ENCODE peak calls at places on chromosome 7, in seven cellular contexts. One of them, this sample, is unnamed.

GRCh38 chr7:111090834-111091233 is at the start of gene LRRN3:
- DNase-seq in Peyer's patch: peak; percentile 53
- DNase-seq in ovary: peak; percentile 11
- DNase-seq in CD8-positive, alpha-beta memory T cell: no peak
- DNase-seq in tibial artery: peak; percentile 22
- DNase-seq in CD8-positive, alpha-beta T cell: no peak
- DNase-seq in H9: peak; percentile 24
- DNase-seq in this sample: no peak

GRCh38 chr7:132789281-132789680 is 213.0 kb upstream of the PLXNA4 start:
- DNase-seq in CD8-positive, alpha-beta T cell: no peak
- DNase-seq in CD8-positive, alpha-beta memory T cell: no peak
- DNase-seq in Peyer's patch: no peak
- DNase-seq in H9: no peak
- DNase-seq in tibial artery: no peak
- DNase-seq in ovary: no peak
- DNase-seq in this sample: no peak

GRCh38 chr7:116595063-116595462 is 70.2 kb downstream of the CAV1 start:
- DNase-seq in CD8-positive, alpha-beta memory T cell: no peak
- DNase-seq in tibial artery: no peak
- DNase-seq in CD8-positive, alpha-beta T cell: no peak
- DNase-seq in H9: no peak
- DNase-seq in ovary: no peak
- DNase-seq in Peyer's patch: no peak
- DNase-seq in this sample: no peak

GRCh38 chr7:84914598-84914997 is 272.3 kb downstream of the SEMA3D start:
- DNase-seq in H9: no peak
- DNase-seq in CD8-positive, alpha-beta T cell: no peak
- DNase-seq in ovary: no peak
- DNase-seq in Peyer's patch: no peak
- DNase-seq in CD8-positive, alpha-beta memory T cell: no peak
- DNase-seq in tibial artery: no peak
- DNase-seq in this sample: no peak

GRCh38 chr7:140640060-140640611 is 477 bp downstream of the DENND2A start:
- DNase-seq in Peyer's patch: no peak
- DNase-seq in CD8-positive, alpha-beta T cell: no peak
- DNase-seq in ovary: peak; percentile 73
- DNase-seq in tibial artery: peak; percentile 25
- DNase-seq in H9: peak; percentile 51
- DNase-seq in CD8-positive, alpha-beta memory T cell: no peak
- DNase-seq in this sample: no peak

GRCh38 chr7:130232209-130232608 is 24.5 kb downstream of the SSMEM1 start:
- DNase-seq in tibial artery: no peak
- DNase-seq in H9: no peak
- DNase-seq in ovary: no peak
- DNase-seq in Peyer's patch: no peak
- DNase-seq in CD8-positive, alpha-beta memory T cell: no peak
- DNase-seq in CD8-positive, alpha-beta T cell: no peak
- DNase-seq in this sample: no peak

GRCh38 chr7:50679218-50680007 is 103.3 kb downstream of the GRB10 start:
- DNase-seq in CD8-positive, alpha-beta T cell: no peak
- DNase-seq in tibial artery: no peak
- DNase-seq in Peyer's patch: no peak
- DNase-seq in CD8-positive, alpha-beta memory T cell: peak; percentile 54
- DNase-seq in H9: no peak
- DNase-seq in ovary: no peak
- DNase-seq in this sample: no peak

GRCh38 chr7:90952649-90952991 is 311.6 kb upstream of the FZD1 start:
- DNase-seq in H9: no peak
- DNase-seq in CD8-positive, alpha-beta T cell: no peak
- DNase-seq in tibial artery: no peak
- DNase-seq in ovary: no peak
- DNase-seq in Peyer's patch: no peak
- DNase-seq in CD8-positive, alpha-beta memory T cell: no peak
- DNase-seq in this sample: no peak

GRCh38 chr7:44755698-44756627 is 7.3 kb downstream of the ZMIZ2 start:
- DNase-seq in CD8-positive, alpha-beta memory T cell: no peak
- DNase-seq in tibial artery: no peak
- DNase-seq in ovary: no peak
- DNase-seq in Peyer's patch: no peak
- DNase-seq in CD8-positive, alpha-beta T cell: no peak
- DNase-seq in H9: no peak
- DNase-seq in this sample: no peak

GRCh38 chr7:36312064-36312914 is 77.4 kb upstream of the ANLN start:
- DNase-seq in CD8-positive, alpha-beta T cell: peak; percentile 8
- DNase-seq in H9: peak; percentile 79
- DNase-seq in tibial artery: no peak
- DNase-seq in ovary: no peak
- DNase-seq in Peyer's patch: peak; percentile 80
- DNase-seq in CD8-positive, alpha-beta memory T cell: peak; percentile 13
- DNase-seq in this sample: no peak

GRCh38 chr7:2484868-2485267 is 8.7 kb upstream of the GRIFIN start:
- DNase-seq in Peyer's patch: no peak
- DNase-seq in CD8-positive, alpha-beta T cell: no peak
- DNase-seq in tibial artery: no peak
- DNase-seq in H9: no peak
- DNase-seq in ovary: no peak
- DNase-seq in CD8-positive, alpha-beta memory T cell: no peak
- DNase-seq in this sample: no peak

GRCh38 chr7:23852135-23852534 is 142.1 kb downstream of the STK31 start:
- DNase-seq in CD8-positive, alpha-beta T cell: no peak
- DNase-seq in ovary: no peak
- DNase-seq in H9: no peak
- DNase-seq in tibial artery: no peak
- DNase-seq in CD8-positive, alpha-beta memory T cell: no peak
- DNase-seq in Peyer's patch: no peak
- DNase-seq in this sample: no peak

GRCh38 chr7:128934361-128935352 is 3.1 kb upstream of the IRF5 start:
- DNase-seq in Peyer's patch: peak; percentile 63
- DNase-seq in ovary: no peak
- DNase-seq in H9: no peak
- DNase-seq in CD8-positive, alpha-beta memory T cell: no peak
- DNase-seq in tibial artery: no peak
- DNase-seq in CD8-positive, alpha-beta T cell: no peak
- DNase-seq in this sample: no peak

GRCh38 chr7:80154656-80155325 is 20.2 kb downstream of the GNAI1 start:
- DNase-seq in Peyer's patch: no peak
- DNase-seq in CD8-positive, alpha-beta T cell: no peak
- DNase-seq in H9: no peak
- DNase-seq in CD8-positive, alpha-beta memory T cell: no peak
- DNase-seq in ovary: no peak
- DNase-seq in tibial artery: no peak
- DNase-seq in this sample: no peak

GRCh38 chr7:156334636-156335035 is 305.9 kb upstream of the RNF32 start:
- DNase-seq in tibial artery: no peak
- DNase-seq in Peyer's patch: no peak
- DNase-seq in CD8-positive, alpha-beta T cell: no peak
- DNase-seq in CD8-positive, alpha-beta memory T cell: no peak
- DNase-seq in ovary: no peak
- DNase-seq in H9: no peak
- DNase-seq in this sample: no peak

GRCh38 chr7:129831424-129832058 is 121.2 kb downstream of the UBE2H start:
- DNase-seq in ovary: no peak
- DNase-seq in CD8-positive, alpha-beta memory T cell: no peak
- DNase-seq in Peyer's patch: no peak
- DNase-seq in CD8-positive, alpha-beta T cell: no peak
- DNase-seq in H9: no peak
- DNase-seq in tibial artery: no peak
- DNase-seq in this sample: no peak

GRCh38 chr7:18978108-18978495 is 139.3 kb downstream of the TWIST1 start:
- DNase-seq in CD8-positive, alpha-beta memory T cell: no peak
- DNase-seq in CD8-positive, alpha-beta T cell: no peak
- DNase-seq in Peyer's patch: no peak
- DNase-seq in ovary: no peak
- DNase-seq in H9: no peak
- DNase-seq in tibial artery: no peak
- DNase-seq in this sample: no peak

GRCh38 chr7:4842302-4843064 is 19.3 kb downstream of the PAPOLB start:
- DNase-seq in tibial artery: no peak
- DNase-seq in Peyer's patch: no peak
- DNase-seq in H9: no peak
- DNase-seq in CD8-positive, alpha-beta memory T cell: no peak
- DNase-seq in ovary: no peak
- DNase-seq in CD8-positive, alpha-beta T cell: no peak
- DNase-seq in this sample: no peak

GRCh38 chr7:28739128-28739527 is 219.0 kb downstream of the TRIL start:
- DNase-seq in tibial artery: no peak
- DNase-seq in H9: no peak
- DNase-seq in CD8-positive, alpha-beta T cell: no peak
- DNase-seq in CD8-positive, alpha-beta memory T cell: no peak
- DNase-seq in Peyer's patch: no peak
- DNase-seq in ovary: no peak
- DNase-seq in this sample: no peak

GRCh38 chr7:35249537-35249907 is 4.4 kb downstream of the TBX20 start:
- DNase-seq in Peyer's patch: no peak
- DNase-seq in H9: peak; percentile 68
- DNase-seq in CD8-positive, alpha-beta memory T cell: no peak
- DNase-seq in ovary: no peak
- DNase-seq in CD8-positive, alpha-beta T cell: no peak
- DNase-seq in tibial artery: no peak
- DNase-seq in this sample: no peak

GRCh38 chr7:129258649-129259389 is 34.0 kb downstream of the AHCYL2 start:
- DNase-seq in CD8-positive, alpha-beta T cell: no peak
- DNase-seq in CD8-positive, alpha-beta memory T cell: no peak
- DNase-seq in tibial artery: no peak
- DNase-seq in ovary: no peak
- DNase-seq in H9: peak; percentile 58
- DNase-seq in Peyer's patch: no peak
- DNase-seq in this sample: no peak

GRCh38 chr7:44748948-44749731 is 493 bp downstream of the ZMIZ2 start:
- DNase-seq in CD8-positive, alpha-beta memory T cell: no peak
- DNase-seq in H9: no peak
- DNase-seq in tibial artery: no peak
- DNase-seq in ovary: peak; percentile 63
- DNase-seq in CD8-positive, alpha-beta T cell: no peak
- DNase-seq in Peyer's patch: peak; percentile 73
- DNase-seq in this sample: no peak

GRCh38 chr7:6648066-6648814 is 11.1 kb downstream of the ZNF316 start:
- DNase-seq in CD8-positive, alpha-beta memory T cell: no peak
- DNase-seq in ovary: no peak
- DNase-seq in Peyer's patch: no peak
- DNase-seq in CD8-positive, alpha-beta T cell: no peak
- DNase-seq in H9: no peak
- DNase-seq in tibial artery: no peak
- DNase-seq in this sample: peak; percentile 51

GRCh38 chr7:132472463-132473120 is 103.7 kb downstream of the PLXNA4 start:
- DNase-seq in ovary: peak; percentile 56
- DNase-seq in CD8-positive, alpha-beta T cell: no peak
- DNase-seq in H9: no peak
- DNase-seq in Peyer's patch: no peak
- DNase-seq in tibial artery: peak; percentile 51
- DNase-seq in CD8-positive, alpha-beta memory T cell: no peak
- DNase-seq in this sample: no peak

GRCh38 chr7:105559926-105560325 is 21.4 kb downstream of the EFCAB10 start:
- DNase-seq in ovary: no peak
- DNase-seq in H9: no peak
- DNase-seq in tibial artery: no peak
- DNase-seq in CD8-positive, alpha-beta T cell: no peak
- DNase-seq in Peyer's patch: no peak
- DNase-seq in CD8-positive, alpha-beta memory T cell: no peak
- DNase-seq in this sample: no peak

GRCh38 chr7:151607464-151607867 is 87.8 kb upstream of the RHEB start:
- DNase-seq in CD8-positive, alpha-beta memory T cell: no peak
- DNase-seq in H9: no peak
- DNase-seq in ovary: no peak
- DNase-seq in CD8-positive, alpha-beta T cell: no peak
- DNase-seq in Peyer's patch: no peak
- DNase-seq in tibial artery: no peak
- DNase-seq in this sample: no peak

GRCh38 chr7:128404143-128404681 is 5.6 kb downstream of the IMPDH1 start:
- DNase-seq in tibial artery: no peak
- DNase-seq in CD8-positive, alpha-beta memory T cell: no peak
- DNase-seq in Peyer's patch: no peak
- DNase-seq in H9: no peak
- DNase-seq in CD8-positive, alpha-beta T cell: no peak
- DNase-seq in ovary: no peak
- DNase-seq in this sample: no peak

GRCh38 chr7:81267508-81267907 is 348.7 kb upstream of the SEMA3C start:
- DNase-seq in tibial artery: no peak
- DNase-seq in CD8-positive, alpha-beta T cell: no peak
- DNase-seq in H9: no peak
- DNase-seq in CD8-positive, alpha-beta memory T cell: no peak
- DNase-seq in ovary: no peak
- DNase-seq in Peyer's patch: no peak
- DNase-seq in this sample: no peak

GRCh38 chr7:55180821-55181542 is 162.2 kb downstream of the EGFR start:
- DNase-seq in H9: no peak
- DNase-seq in CD8-positive, alpha-beta memory T cell: no peak
- DNase-seq in Peyer's patch: peak; percentile 85
- DNase-seq in ovary: no peak
- DNase-seq in tibial artery: no peak
- DNase-seq in CD8-positive, alpha-beta T cell: no peak
- DNase-seq in this sample: no peak
- H3K27ac ChIP-seq in H9: no peak overlapping the region
- H3K27ac ChIP-seq in CD8-positive, alpha-beta memory T cell: no peak overlapping the region
- H3K27ac ChIP-seq in Peyer's patch: peak overlapping the region; percentile 78
- H3K27ac ChIP-seq in ovary: no peak overlapping the region
- H3K27ac ChIP-seq in tibial artery: no peak overlapping the region
- H3K27ac ChIP-seq in CD8-positive, alpha-beta T cell: no peak overlapping the region
- H3K27ac ChIP-seq in this sample: no peak overlapping the region

GRCh38 chr7:101612885-101613490 is 16.1 kb downstream of the MYL10 start:
- DNase-seq in tibial artery: no peak
- DNase-seq in Peyer's patch: no peak
- DNase-seq in CD8-positive, alpha-beta T cell: no peak
- DNase-seq in H9: no peak
- DNase-seq in CD8-positive, alpha-beta memory T cell: no peak
- DNase-seq in ovary: no peak
- DNase-seq in this sample: no peak
- H3K27ac ChIP-seq in tibial artery: peak overlapping the region; percentile 79
- H3K27ac ChIP-seq in Peyer's patch: no peak overlapping the region
- H3K27ac ChIP-seq in CD8-positive, alpha-beta T cell: no peak overlapping the region
- H3K27ac ChIP-seq in H9: no peak overlapping the region
- H3K27ac ChIP-seq in CD8-positive, alpha-beta memory T cell: no peak overlapping the region
- H3K27ac ChIP-seq in ovary: no peak overlapping the region
- H3K27ac ChIP-seq in this sample: no peak overlapping the region

DNA sequence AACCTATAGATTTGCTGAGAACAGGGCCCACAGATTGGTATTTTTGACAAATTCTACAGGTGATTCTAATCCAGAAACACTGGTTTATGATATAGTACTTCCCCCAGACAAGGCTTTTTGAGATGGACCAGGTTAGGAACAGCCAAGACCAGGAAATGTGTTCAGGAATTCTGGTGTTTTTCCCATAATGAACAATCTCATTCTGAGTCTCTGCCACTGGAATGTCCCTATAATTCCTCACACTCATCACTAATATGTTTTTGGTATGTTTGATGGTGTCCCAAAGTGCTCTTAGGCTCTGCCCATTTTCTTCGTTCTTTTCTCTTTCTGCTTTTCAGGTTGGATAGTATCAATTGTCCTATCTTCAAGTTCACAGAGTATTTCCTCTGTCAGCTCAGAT is 107.2 kb upstream of the IGFBP3 start:
- DNase-seq in CD8-positive, alpha-beta T cell: no peak
- DNase-seq in Peyer's patch: no peak
- DNase-seq in H9: no peak
- DNase-seq in CD8-positive, alpha-beta memory T cell: no peak
- DNase-seq in tibial artery: no peak
- DNase-seq in ovary: no peak
- DNase-seq in this sample: no peak
- H3K27ac ChIP-seq in CD8-positive, alpha-beta T cell: no peak overlapping the region
- H3K27ac ChIP-seq in Peyer's patch: no peak overlapping the region
- H3K27ac ChIP-seq in H9: no peak overlapping the region
- H3K27ac ChIP-seq in CD8-positive, alpha-beta memory T cell: no peak overlapping the region
- H3K27ac ChIP-seq in tibial artery: no peak overlapping the region
- H3K27ac ChIP-seq in ovary: no peak overlapping the region
- H3K27ac ChIP-seq in this sample: no peak overlapping the region

GRCh38 chr7:17086403-17086802 is 204.6 kb upstream of the AGR3 start:
- DNase-seq in tibial artery: no peak
- DNase-seq in CD8-positive, alpha-beta memory T cell: no peak
- DNase-seq in CD8-positive, alpha-beta T cell: no peak
- DNase-seq in Peyer's patch: no peak
- DNase-seq in H9: no peak
- DNase-seq in ovary: no peak
- DNase-seq in this sample: no peak
- H3K27ac ChIP-seq in tibial artery: no peak overlapping the region
- H3K27ac ChIP-seq in CD8-positive, alpha-beta memory T cell: no peak overlapping the region
- H3K27ac ChIP-seq in CD8-positive, alpha-beta T cell: no peak overlapping the region
- H3K27ac ChIP-seq in Peyer's patch: no peak overlapping the region
- H3K27ac ChIP-seq in H9: no peak overlapping the region
- H3K27ac ChIP-seq in ovary: no peak overlapping the region
- H3K27ac ChIP-seq in this sample: no peak overlapping the region